ENCODE peak calls at places on chromosomes 12 and 14, in seven cellular contexts. M is endothelial cell of umbilical vein, A is esophagus squamous epithelium, Y is aorta, Q is MG63, Z is OCI-LY7, I is upper lobe of right lung. E is an unnamed sample. For H3K9me3, the result is how much of the 10 kb centered on the place peaks cover.

GRCh38 chr14:59360923-59361794 is 104.0 kb downstream of the GPR135 start:
- DNase-seq in M (peak), A (no peak), Y (peak), Q (peak), Z (peak), I (peak), E (peak)

GRCh38 chr12:113002155-113002554 is 23.8 kb downstream of the OAS2 start:
- DNase-seq in M (no peak), A (no peak), Y (no peak), Q (no peak), Z (no peak), I (no peak), E (no peak)

GRCh38 chr14:68379510-68380303 is 413.2 kb downstream of the ZFP36L1 start:
- DNase-seq in M (peak), A (no peak), Y (no peak), Q (peak), Z (no peak), I (no peak), E (no peak)

GRCh38 chr12:29578070-29578469 is 80.6 kb upstream of the OVCH1 start:
- DNase-seq in M (peak), A (no peak), Y (no peak), Q (no peak), Z (no peak), I (no peak), E (no peak)

GRCh38 chr12:89309452-89309802 is 42.9 kb downstream of the DUSP6 start:
- DNase-seq in M (no peak), A (no peak), Y (no peak), Q (no peak), Z (no peak), I (no peak), E (no peak)

GRCh38 chr14:61476737-61477410 is 155.5 kb downstream of the PRKCH start:
- DNase-seq in M (peak), A (no peak), Y (no peak), Q (no peak), Z (peak), I (no peak), E (peak)

GRCh38 chr14:77889971-77890442 is 90.1 kb downstream of the ADCK1 start:
- DNase-seq in M (no peak), A (no peak), Y (no peak), Q (peak), Z (no peak), I (no peak), E (peak)

GRCh38 chr12:107091381-107091780 is 2.0 kb downstream of the CRY1 start:
- DNase-seq in M (peak), A (no peak), Y (no peak), Q (no peak), Z (no peak), I (no peak), E (no peak)

GRCh38 chr12:29907486-29907885 is 123.7 kb upstream of the TMTC1 start:
- DNase-seq in M (no peak), A (no peak), Y (no peak), Q (no peak), Z (no peak), I (no peak), E (no peak)

GRCh38 chr14:102510616-102511520 is 1.3 kb upstream of the ANKRD9 start:
- DNase-seq in M (no peak), A (no peak), Y (no peak), Q (no peak), Z (peak), I (peak), E (no peak)

GRCh38 chr12:7075931-7076330 is 15.4 kb downstream of the C1S start:
- DNase-seq in M (no peak), A (no peak), Y (no peak), Q (no peak), Z (no peak), I (no peak), E (peak)

GRCh38 chr14:35378638-35379568 is 25.6 kb downstream of the NFKBIA start:
- DNase-seq in M (no peak), A (no peak), Y (peak), Q (peak), Z (no peak), I (no peak), E (no peak)

GRCh38 chr14:68523994-68524725 is 268.7 kb downstream of the ZFP36L1 start:
- DNase-seq in M (no peak), A (no peak), Y (no peak), Q (no peak), Z (no peak), I (no peak), E (no peak)

GRCh38 chr12:49705479-49706267 is 1.5 kb downstream of the FMNL3 start:
- DNase-seq in M (peak), A (no peak), Y (peak), Q (peak), Z (peak), I (peak), E (no peak)

GRCh38 chr12:17609152-17609551 is 480.8 kb downstream of the RERGL start:
- DNase-seq in M (no peak), A (no peak), Y (no peak), Q (no peak), Z (no peak), I (no peak), E (no peak)

GRCh38 chr14:70213721-70214282 is 25.1 kb upstream of the SLC8A3 start:
- DNase-seq in M (no peak), A (no peak), Y (no peak), Q (no peak), Z (no peak), I (no peak), E (no peak)

GRCh38 chr12:129579879-129580278 is 323.9 kb downstream of the TMEM132D start:
- DNase-seq in M (no peak), A (no peak), Y (no peak), Q (no peak), Z (no peak), I (no peak), E (no peak)

GRCh38 chr12:15088115-15088514 is 115.3 kb downstream of the PDE6H start:
- DNase-seq in M (no peak), A (no peak), Y (no peak), Q (no peak), Z (no peak), I (no peak), E (no peak)

DNA sequence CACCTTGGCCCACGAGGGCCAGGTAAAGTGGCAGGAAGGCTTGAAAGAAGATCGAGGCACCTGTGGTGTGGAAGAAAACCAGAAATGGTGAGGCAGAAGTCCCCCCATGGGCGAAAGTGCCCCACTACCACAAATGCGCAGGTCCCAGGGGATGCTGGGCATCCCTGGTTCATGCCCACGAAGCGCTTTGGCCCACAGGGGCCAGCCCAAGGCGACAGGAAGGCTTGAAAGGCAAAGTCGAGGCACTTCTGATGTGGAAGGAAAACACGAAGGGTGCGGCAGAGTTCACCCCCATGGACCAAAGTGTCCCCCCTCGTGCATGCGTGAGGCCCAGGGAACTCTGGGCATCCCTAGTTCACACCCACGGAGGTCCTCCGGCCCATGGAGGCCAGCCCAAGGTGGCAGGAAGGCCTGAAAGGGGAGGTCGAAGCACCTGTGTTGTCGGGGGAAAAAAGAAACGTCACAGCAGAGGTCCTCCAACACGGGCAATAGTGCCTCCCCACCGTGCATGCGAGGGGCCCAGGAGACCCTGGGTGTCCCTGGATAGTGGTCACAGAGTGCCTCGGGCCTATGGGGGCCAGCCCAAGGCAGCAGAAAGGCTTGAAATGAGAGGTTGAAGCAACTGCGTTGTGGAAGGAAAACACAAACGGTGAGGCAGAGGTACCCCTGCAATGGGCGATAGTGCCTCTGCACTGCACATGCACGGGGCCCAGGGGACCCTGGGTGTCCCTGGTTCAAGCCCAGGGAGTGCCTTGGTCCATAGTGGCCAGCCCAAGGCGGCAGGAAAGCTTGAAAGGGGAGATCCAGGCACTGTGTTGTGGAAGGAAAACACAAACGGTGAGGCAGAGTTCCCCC is 373.9 kb downstream of the ALG10 start:
- DNase-seq in M (no peak), A (no peak), Y (peak), Q (no peak), Z (no peak), I (peak), E (no peak)
- H3K9me3 ChIP-seq in M (under half), A (under half), Y (under half), Q (under half), Z (under half), I (under half), E (half or more)

GRCh38 chr14:105838591-105839424 is 312.4 kb downstream of the TMEM121 start:
- DNase-seq in M (no peak), A (no peak), Y (peak), Q (no peak), Z (no peak), I (peak), E (no peak)

GRCh38 chr14:105838107-105838506 is 311.7 kb downstream of the TMEM121 start:
- DNase-seq in M (no peak), A (no peak), Y (no peak), Q (no peak), Z (no peak), I (no peak), E (no peak)

GRCh38 chr14:105840266-105841021 is 314.1 kb downstream of the TMEM121 start:
- DNase-seq in M (no peak), A (no peak), Y (peak), Q (no peak), Z (peak), I (peak), E (no peak)

GRCh38 chr14:105841022-105842009 is 314.9 kb downstream of the TMEM121 start:
- DNase-seq in M (no peak), A (no peak), Y (peak), Q (no peak), Z (peak), I (peak), E (no peak)

DNA sequence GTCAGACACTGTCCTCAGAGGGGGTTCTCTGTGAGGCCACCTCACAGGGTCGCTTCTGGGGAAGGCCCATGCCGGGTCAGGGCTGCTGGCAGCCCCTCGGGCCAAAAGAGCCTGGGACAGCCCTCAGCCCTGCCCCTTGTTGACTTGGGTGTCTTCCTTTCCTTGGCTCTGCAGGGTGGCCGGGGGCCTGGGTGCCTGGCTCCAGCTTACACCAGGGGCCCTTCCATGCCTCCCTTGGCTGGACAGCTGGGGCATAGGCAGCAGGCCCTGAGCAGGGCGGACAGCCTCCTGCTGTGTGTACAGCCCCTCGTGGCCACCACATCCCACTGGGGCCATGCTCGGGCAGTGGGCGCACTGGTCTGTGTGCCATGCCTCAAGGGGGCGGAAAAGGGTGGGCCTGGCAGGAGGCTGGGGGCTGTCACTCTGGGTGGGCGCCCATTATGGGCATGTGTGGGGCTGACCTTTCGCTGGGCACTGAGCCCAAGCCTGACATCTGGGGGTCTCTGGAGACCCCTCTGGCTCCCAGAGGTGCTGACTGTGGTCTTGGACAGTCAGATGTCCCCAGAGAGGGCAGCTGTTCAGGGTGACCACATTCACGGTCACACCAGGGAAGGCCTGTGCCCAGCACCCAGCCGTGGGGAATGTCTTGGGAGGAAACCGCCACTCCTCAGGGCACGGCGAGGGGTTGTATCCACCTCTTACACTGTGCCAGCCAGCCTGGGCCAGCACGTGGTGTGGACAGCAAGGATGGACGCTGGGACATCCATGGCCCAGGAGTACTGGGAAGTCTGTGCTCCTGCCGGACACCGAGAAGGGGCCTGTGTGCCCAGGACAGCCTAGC is 313.3 kb downstream of the TMEM121 start:
- DNase-seq in M (no peak), A (no peak), Y (no peak), Q (no peak), Z (no peak), I (peak), E (no peak)
- H3K9me3 ChIP-seq in M (under half), A (under half), Y (under half), Q (under half), Z (under half), I (under half), E (half or more)

GRCh38 chr12:116130431-116130830 is 147.1 kb downstream of the MED13L start:
- DNase-seq in M (peak), A (no peak), Y (no peak), Q (no peak), Z (no peak), I (no peak), E (no peak)
- H3K9me3 ChIP-seq in M (under half), A (under half), Y (under half), Q (under half), Z (under half), I (under half), E (under half)

GRCh38 chr12:125175576-125175975 is 110.3 kb downstream of the AACS start:
- DNase-seq in M (no peak), A (no peak), Y (no peak), Q (peak), Z (no peak), I (no peak), E (no peak)
- H3K9me3 ChIP-seq in M (under half), A (under half), Y (under half), Q (under half), Z (under half), I (under half), E (under half)

GRCh38 chr12:132948146-132949066 is 7.7 kb downstream of the ZNF605 start:
- DNase-seq in M (no peak), A (no peak), Y (no peak), Q (no peak), Z (no peak), I (no peak), E (no peak)
- H3K9me3 ChIP-seq in M (under half), A (under half), Y (half or more), Q (under half), Z (under half), I (under half), E (half or more)

GRCh38 chr14:106493962-106494823 is 967.8 kb downstream of the TMEM121 start:
- DNase-seq in M (no peak), A (no peak), Y (no peak), Q (no peak), Z (no peak), I (no peak), E (no peak)
- H3K9me3 ChIP-seq in M (under half), A (under half), Y (under half), Q (under half), Z (under half), I (under half), E (under half)

DNA sequence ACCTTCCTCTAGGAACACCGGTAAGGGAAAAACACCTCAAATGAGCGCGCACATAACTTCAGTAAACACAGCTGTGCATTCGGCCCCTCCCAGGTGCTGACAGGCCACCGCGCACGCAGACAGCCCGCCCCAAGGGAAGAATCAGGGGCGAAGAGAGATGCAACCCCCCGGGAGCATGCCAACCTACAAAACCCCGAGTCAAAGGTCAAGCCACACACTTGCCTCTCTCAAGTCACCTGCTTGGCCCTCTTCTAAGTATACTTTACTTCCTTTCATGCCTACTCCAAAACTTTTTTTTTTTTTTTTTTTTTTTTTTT is 2.3 kb upstream of the CYP46A1 start:
- DNase-seq in M (no peak), A (no peak), Y (peak), Q (no peak), Z (no peak), I (no peak), E (no peak)
- H3K9me3 ChIP-seq in M (under half), A (under half), Y (under half), Q (under half), Z (under half), I (under half), E (under half)

GRCh38 chr14:106269029-106269428 is 742.6 kb downstream of the TMEM121 start:
- DNase-seq in M (no peak), A (no peak), Y (no peak), Q (no peak), Z (peak), I (no peak), E (no peak)
- H3K9me3 ChIP-seq in M (under half), A (under half), Y (under half), Q (under half), Z (under half), I (under half), E (under half)

DNA sequence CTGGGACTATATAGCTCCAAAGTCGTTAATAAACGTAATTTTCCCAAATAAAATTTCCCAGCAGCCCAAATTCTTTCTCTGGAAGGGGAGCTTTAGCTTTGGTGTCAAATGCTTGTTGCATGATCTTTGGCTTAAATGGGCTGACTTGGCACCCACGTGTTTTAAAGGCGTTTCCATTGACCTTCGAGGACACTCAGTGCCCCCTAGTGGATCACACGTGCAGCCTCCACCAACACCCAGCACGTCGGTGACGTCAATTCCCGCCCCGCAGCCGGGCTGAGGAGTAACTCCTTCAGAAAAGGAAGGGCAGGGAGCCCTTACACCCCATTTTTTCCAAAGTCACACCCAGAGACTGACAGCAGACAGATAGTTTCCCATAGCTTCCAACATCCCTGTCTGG is 707.8 kb downstream of the AACS start:
- DNase-seq in M (no peak), A (no peak), Y (no peak), Q (peak), Z (peak), I (peak), E (no peak)
- H3K9me3 ChIP-seq in M (under half), A (under half), Y (under half), Q (under half), Z (under half), I (under half), E (under half)

E was measured in AG04450.